ENCODE peak calls at places on chromosome 2, in six cellular contexts. B, C, S, T, M and Z are unnamed samples.
A peak's percentile ranks its signal among the peaks of the same experiment; 100 is the strongest.

GRCh38 chr2:44941551-44942234 is at the start of gene SIX3:
- DNase-seq in T (no peak), C (no peak), B (no peak), M (no peak), S (peak; percentile 37), Z (no peak)

GRCh38 chr2:147450661-147451060 is 394.2 kb upstream of the ACVR2A start:
- DNase-seq in C (no peak), M (no peak), T (no peak), B (no peak), S (no peak), Z (no peak)

GRCh38 chr2:8540552-8541055 is 141.3 kb upstream of the ID2 start:
- DNase-seq in M (no peak), S (no peak), B (peak; percentile 3), T (peak; percentile 44), C (no peak), Z (no peak)

GRCh38 chr2:151150325-151150724 is 111.3 kb downstream of the RBM43 start:
- DNase-seq in C (no peak), B (no peak), S (no peak), T (no peak), M (no peak), Z (no peak)

GRCh38 chr2:55232863-55233657 is 572 bp downstream of the RPS27A start:
- DNase-seq in B (peak; percentile 48), C (peak; percentile 21), T (peak; percentile 76), M (peak; percentile 74), S (peak; percentile 40), Z (peak; percentile 60)

GRCh38 chr2:156356006-156356764 is 23.7 kb upstream of the NR4A2 start:
- DNase-seq in B (no peak), S (no peak), C (peak; percentile 75), T (no peak), M (no peak), Z (no peak)

GRCh38 chr2:8496079-8496478 is 185.8 kb upstream of the ID2 start:
- DNase-seq in T (peak; percentile 20), S (no peak), B (no peak), M (no peak), C (no peak), Z (no peak)

GRCh38 chr2:48948400-48949110 is 193.0 kb upstream of the LHCGR start:
- DNase-seq in T (no peak), C (no peak), M (no peak), B (no peak), S (no peak), Z (no peak)

GRCh38 chr2:45029215-45029614 is 20.0 kb upstream of the SIX2 start:
- DNase-seq in M (no peak), S (no peak), T (no peak), C (no peak), B (no peak), Z (no peak)

GRCh38 chr2:166293984-166294383 is 81.8 kb downstream of the SCN9A start:
- DNase-seq in C (peak; percentile 41), S (no peak), T (no peak), B (no peak), M (no peak), Z (no peak)

GRCh38 chr2:784753-785152 is 107.5 kb upstream of the TMEM18 start:
- DNase-seq in C (no peak), S (no peak), M (no peak), T (no peak), B (no peak), Z (no peak)

GRCh38 chr2:26195006-26195961 is 22.4 kb downstream of the GAREM2 start:
- DNase-seq in C (no peak), T (no peak), S (no peak), B (no peak), M (no peak), Z (no peak)

GRCh38 chr2:218024871-218025270 is 22.1 kb upstream of the TNS1 start:
- DNase-seq in M (no peak), B (peak; percentile 5), C (no peak), T (peak; percentile 50), S (no peak), Z (no peak)

GRCh38 chr2:74708296-74708695 is 54.2 kb downstream of the SEMA4F start:
- DNase-seq in T (no peak), C (no peak), S (no peak), M (no peak), B (no peak), Z (no peak)

GRCh38 chr2:37344453-37345361 is at the start of gene QPCT:
- DNase-seq in B (peak; percentile 73), M (peak; percentile 57), S (peak; percentile 39), T (peak; percentile 81), C (peak; percentile 44), Z (peak; percentile 43)

GRCh38 chr2:213161759-213162514 is 10.5 kb upstream of the IKZF2 start:
- DNase-seq in M (peak; percentile 3), C (peak; percentile 76), T (no peak), S (no peak), B (no peak), Z (no peak)

GRCh38 chr2:175003875-175004729 is 1.1 kb downstream of the CHN1 start:
- DNase-seq in B (no peak), C (no peak), T (no peak), M (peak; percentile 12), S (peak; percentile 55), Z (peak; percentile 23)

GRCh38 chr2:107738268-107738667 is 88.4 kb upstream of the RGPD4 start:
- DNase-seq in C (no peak), M (peak; percentile 3), T (no peak), S (no peak), B (no peak), Z (no peak)

GRCh38 chr2:150783896-150784295 is 296.4 kb upstream of the RND3 start:
- DNase-seq in C (no peak), B (no peak), T (no peak), S (no peak), M (no peak), Z (no peak)

GRCh38 chr2:162058973-162059668 is 14.9 kb downstream of the DPP4 start:
- DNase-seq in M (no peak), B (no peak), S (no peak), T (no peak), C (peak; percentile 42), Z (no peak)

GRCh38 chr2:102129956-102130650 is 12.4 kb upstream of the IL1R1 start:
- DNase-seq in B (no peak), M (no peak), T (no peak), S (peak; percentile 21), C (no peak), Z (no peak)

GRCh38 chr2:218375212-218375611 is 6.9 kb upstream of the SLC11A1 start:
- DNase-seq in S (peak; percentile 55), C (peak; percentile 69), T (no peak), B (no peak), M (no peak), Z (no peak)

GRCh38 chr2:24050041-24050655 is 607 bp downstream of the FKBP1B start:
- DNase-seq in B (peak; percentile 22), C (no peak), S (peak; percentile 21), T (peak; percentile 69), M (peak; percentile 18), Z (peak; percentile 23)

GRCh38 chr2:132950986-132951385 is 281.0 kb upstream of the LYPD1 start:
- DNase-seq in B (no peak), T (no peak), M (no peak), S (no peak), C (no peak), Z (no peak)

GRCh38 chr2:186058604-186059003 is 320.0 kb downstream of the FSIP2 start:
- DNase-seq in M (no peak), B (no peak), C (peak; percentile 10), T (no peak), S (no peak), Z (no peak)

GRCh38 chr2:178301595-178302324 is 107.4 kb downstream of the OSBPL6 start:
- DNase-seq in M (peak; percentile 54), C (no peak), S (no peak), T (no peak), B (no peak), Z (no peak)

GRCh38 chr2:64875368-64875767 is 113.8 kb upstream of the SLC1A4 start:
- DNase-seq in S (no peak), M (no peak), T (no peak), B (no peak), C (no peak), Z (no peak)
- H3K27ac ChIP-seq in S (no peak overlapping the region), M (no peak overlapping the region), T (no peak overlapping the region), B (peak overlapping the region; percentile 40), C (no peak overlapping the region), Z (no peak overlapping the region)

GRCh38 chr2:109196081-109196875 is 67.3 kb downstream of the SH3RF3 start:
- DNase-seq in C (no peak), S (no peak), M (no peak), T (no peak), B (no peak), Z (no peak)
- TF ChIP-seq POLR2A in C (no peak), S (no peak), M (no peak), T (no peak), B (no peak), Z (no peak)

GRCh38 chr2:116787808-116788207 is 1026.7 kb upstream of the DDX18 start:
- DNase-seq in B (no peak), S (no peak), M (no peak), C (no peak), T (no peak), Z (no peak)
- H3K9me3 ChIP-seq in B (no peaks in the 10 kb centered on the region), S (no peaks in the 10 kb centered on the region), M (no peaks in the 10 kb centered on the region), C (peaks cover 3% of the 10 kb centered on the region), T (no peaks in the 10 kb centered on the region), Z (no peaks in the 10 kb centered on the region)

DNA sequence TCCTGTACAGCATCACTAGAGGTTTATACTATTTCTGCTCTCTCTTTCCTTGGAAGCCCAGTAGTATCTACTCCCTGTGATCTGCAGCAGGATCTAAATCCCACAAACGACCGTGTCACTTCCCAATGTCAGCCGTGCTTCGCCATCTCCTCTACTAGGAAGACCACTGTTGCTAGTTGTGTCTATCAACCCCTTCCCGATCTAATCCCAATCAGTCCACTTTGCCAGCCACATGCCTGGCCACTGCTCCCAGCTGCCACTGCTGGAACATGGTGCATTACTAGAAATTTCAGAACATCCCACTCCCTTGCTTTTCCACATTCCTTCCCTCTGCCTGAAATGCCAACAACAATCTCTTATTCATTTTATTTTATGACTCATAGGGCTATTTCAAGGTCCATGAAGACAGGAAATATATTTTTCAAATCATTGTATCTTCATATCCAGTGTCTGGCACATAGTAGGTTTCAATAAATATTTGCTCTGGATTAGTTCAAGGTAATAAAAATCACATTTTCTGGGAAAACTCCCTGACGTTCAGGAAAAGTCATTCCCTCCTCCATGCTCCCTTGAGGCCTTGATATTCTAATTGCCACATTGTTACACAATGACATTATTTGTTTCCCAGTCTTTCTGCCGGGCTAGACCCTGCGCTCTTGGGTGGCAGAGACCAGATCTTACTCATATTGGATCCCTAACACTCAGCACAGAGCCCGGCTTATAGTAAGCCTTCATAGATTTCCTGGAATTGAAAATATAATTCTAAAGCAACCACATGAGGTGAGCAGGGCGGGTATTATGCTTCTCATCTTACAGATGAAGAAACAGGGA is 2.1 kb upstream of the TRIB2 start:
- DNase-seq in T (no peak), C (peak; percentile 35), M (no peak), S (peak; percentile 67), B (no peak), Z (no peak)
- H3K27ac ChIP-seq in T (peak overlapping the region; percentile 90), C (no peak overlapping the region), M (peak overlapping the region; percentile 94), S (peak overlapping the region; percentile 48), B (peak overlapping the region; percentile 96), Z (peak overlapping the region; percentile 89)